ENCODE peak calls at places on chromosome 22, in nine cellular contexts. V is stimulated activated CD4-positive, alpha-beta T cell treated with anti-CD3 and anti-CD28 coated beads, Interleukin-4, amount 100 ng/mL, for 4 hours; D is RPMI8226; N is uterus; L is NCI-H1436; Q is HS-5; Z is stimulated activated naive CD8-positive, alpha-beta T cell treated with anti-CD3 and anti-CD28 coated beads, Interleukin-15, Interleukin-2, amounts not matched to agents 100 U/mL and 50 U/mL, for 24 hours; I is transverse colon; T is ovary. K is an unnamed sample.
A peak's percentile ranks its signal among the peaks of the same experiment; 100 is the strongest.

GRCh38 chr22:28855355-28856094 is 27.8 kb upstream of the ZNRF3 start:
- DNase-seq in V (peak; percentile 3), D (peak; percentile 69), Q (peak; percentile 37), N (peak; percentile 64), I (peak; percentile 43), Z (peak; percentile 42), L (peak; percentile 35), T (peak; percentile 29), K (no peak)

GRCh38 chr22:49008682-49009235 is 818.9 kb downstream of the BRD1 start:
- DNase-seq in L (no peak), N (no peak), Q (no peak), T (no peak), V (no peak), I (no peak), Z (no peak), D (no peak), K (no peak)

GRCh38 chr22:42799462-42800405 is 57.3 kb downstream of the ARFGAP3 start:
- DNase-seq in D (no peak), L (no peak), Z (no peak), Q (no peak), V (no peak), T (no peak), I (no peak), N (no peak), K (no peak)

GRCh38 chr22:19811211-19811621 is 43.5 kb downstream of the GNB1L start:
- DNase-seq in Q (no peak), Z (no peak), I (no peak), N (no peak), V (no peak), L (no peak), D (no peak), T (peak; percentile 17), K (no peak)

GRCh38 chr22:40819741-40820140 is 595 bp upstream of the SLC25A17 start:
- DNase-seq in Z (no peak), T (no peak), I (no peak), N (peak; percentile 31), Q (peak; percentile 30), V (no peak), L (peak; percentile 4), D (peak; percentile 8), K (peak; percentile 16)

GRCh38 chr22:29784451-29785361 is 17.5 kb downstream of the UQCR10 start:
- DNase-seq in L (no peak), D (no peak), Z (no peak), I (no peak), V (no peak), T (peak; percentile 64), N (no peak), Q (no peak), K (no peak)

GRCh38 chr22:41290262-41291221 is 4.6 kb upstream of the RANGAP1 start:
- DNase-seq in L (no peak), Z (no peak), V (no peak), T (no peak), Q (peak; percentile 91), N (no peak), I (no peak), D (no peak), K (no peak)

GRCh38 chr22:50271519-50271970 is 1.4 kb upstream of the MAPK11 start:
- DNase-seq in Q (no peak), Z (peak; percentile 75), I (peak; percentile 75), V (peak; percentile 68), T (peak; percentile 51), L (peak; percentile 75), N (peak; percentile 54), D (peak; percentile 80), K (peak; percentile 16)

GRCh38 chr22:29143848-29144785 is 61.6 kb upstream of the EMID1 start:
- DNase-seq in V (no peak), Z (no peak), I (no peak), T (no peak), Q (no peak), D (peak; percentile 22), N (no peak), L (peak; percentile 17), K (peak; percentile 40)

GRCh38 chr22:29629382-29630179 is 26.1 kb downstream of the NF2 start:
- DNase-seq in T (no peak), L (no peak), V (no peak), D (no peak), Q (no peak), I (no peak), Z (no peak), N (no peak), K (no peak)

GRCh38 chr22:49643998-49644397 is 183.7 kb downstream of the BRD1 start:
- DNase-seq in L (no peak), T (no peak), N (no peak), D (no peak), Z (no peak), V (no peak), Q (no peak), I (no peak), K (no peak)

GRCh38 chr22:31179345-31179744 is 19.4 kb downstream of the RNF185 start:
- DNase-seq in V (no peak), Q (no peak), N (no peak), T (no peak), D (no peak), Z (no peak), I (peak; percentile 44), L (no peak), K (peak; percentile 62)

GRCh38 chr22:36853407-36854099 is 7.3 kb upstream of the NCF4 start:
- DNase-seq in I (peak; percentile 76), T (no peak), V (peak; percentile 87), D (peak; percentile 82), L (peak; percentile 37), Q (no peak), Z (peak; percentile 94), N (peak; percentile 31), K (no peak)

GRCh38 chr22:29112680-29113079 is 39.8 kb downstream of the KREMEN1 start:
- DNase-seq in Q (no peak), D (no peak), I (no peak), L (no peak), N (no peak), V (no peak), T (no peak), Z (no peak), K (no peak)

GRCh38 chr22:49479566-49479965 is 348.1 kb downstream of the BRD1 start:
- DNase-seq in L (no peak), Q (no peak), Z (no peak), N (no peak), T (no peak), V (no peak), I (no peak), D (no peak), K (no peak)

GRCh38 chr22:48838376-48838775 is 989.3 kb downstream of the BRD1 start:
- DNase-seq in N (no peak), T (no peak), V (no peak), Z (no peak), D (peak; percentile 38), I (no peak), L (no peak), Q (no peak), K (no peak)

GRCh38 chr22:17847360-17848078 is 73.2 kb upstream of the BID start:
- DNase-seq in I (no peak), T (no peak), V (no peak), N (no peak), L (no peak), Q (no peak), Z (no peak), D (no peak), K (no peak)

K was measured in SHP77 treated with DMSO at 0.1 percent for 48 hours.